ENCODE peak calls at places on chromosomes 4 and X, in seven cellular contexts. M, F, U, R, N, P and T are unnamed samples.

GRCh38 chrX:96027363-96027894 is 657.2 kb upstream of the DIAPH2 start:
- DNase-seq in R (no peak), F (no peak), U (peak), N (no peak), M (no peak), P (no peak), T (no peak)

GRCh38 chr4:159837071-159837470 is 734.2 kb downstream of the RAPGEF2 start:
- DNase-seq in U (no peak), N (no peak), R (no peak), P (no peak), M (no peak), F (peak), T (no peak)

GRCh38 chr4:98181815-98182214 is 38.5 kb upstream of the STPG2 start:
- DNase-seq in F (peak), P (no peak), U (peak), R (peak), N (no peak), M (peak), T (no peak)

GRCh38 chr4:56737666-56738065 is 56.6 kb upstream of the HOPX start:
- DNase-seq in F (no peak), N (no peak), R (no peak), U (no peak), P (no peak), M (no peak), T (no peak)

GRCh38 chrX:13716905-13717304 is 17.5 kb downstream of the TRAPPC2 start:
- DNase-seq in R (no peak), P (no peak), U (no peak), F (no peak), N (no peak), M (no peak), T (no peak)

GRCh38 chrX:154981116-154981411 is 41.5 kb downstream of the F8 start:
- DNase-seq in U (no peak), F (no peak), N (no peak), R (peak), P (no peak), M (no peak), T (no peak)

GRCh38 chr4:145230726-145231125 is 50.3 kb upstream of the OTUD4 start:
- DNase-seq in R (no peak), P (no peak), N (no peak), F (no peak), U (peak), M (no peak), T (no peak)

GRCh38 chr4:10033191-10033881 is 12.0 kb upstream of the SLC2A9 start:
- DNase-seq in R (no peak), P (no peak), N (no peak), U (peak), M (peak), F (no peak), T (no peak)

GRCh38 chr4:5640096-5640495 is 68.3 kb downstream of the EVC2 start:
- DNase-seq in F (no peak), U (no peak), N (no peak), M (no peak), P (no peak), R (no peak), T (no peak)

GRCh38 chrX:153804100-153804595 is 9.7 kb downstream of the SSR4 start:
- DNase-seq in U (no peak), R (no peak), P (no peak), F (no peak), N (no peak), M (no peak), T (no peak)

GRCh38 chr4:94936854-94937253 is 179.1 kb downstream of the BMPR1B start:
- DNase-seq in F (no peak), N (no peak), M (no peak), P (no peak), U (no peak), R (no peak), T (no peak)

GRCh38 chr4:111633663-111634266 is 511.5 kb upstream of the FAM241A start:
- DNase-seq in M (no peak), P (no peak), R (no peak), U (no peak), N (no peak), F (no peak), T (no peak)

GRCh38 chrX:12894074-12894691 is 12.2 kb upstream of the TLR8 start:
- DNase-seq in P (peak), N (no peak), R (peak), U (peak), M (peak), F (no peak), T (no peak)

GRCh38 chr4:183182873-183183725 is 84.0 kb downstream of the WWC2 start:
- DNase-seq in N (peak), M (peak), P (peak), F (peak), R (no peak), U (peak), T (peak)

GRCh38 chr4:15410750-15411149 is 17.1 kb upstream of the C1QTNF7 start:
- DNase-seq in P (no peak), R (no peak), N (no peak), F (no peak), U (peak), M (no peak), T (no peak)

GRCh38 chrX:70354726-70355125 is 64.8 kb downstream of the KIF4A start:
- DNase-seq in N (no peak), R (no peak), M (no peak), F (no peak), P (no peak), U (peak), T (no peak)

GRCh38 chr4:1232661-1233621 is 16.0 kb downstream of the CTBP1 start:
- DNase-seq in F (no peak), M (peak), N (no peak), R (no peak), U (peak), P (no peak), T (peak)

GRCh38 chrX:49137492-49137891 is 14.0 kb upstream of the GPKOW start:
- DNase-seq in M (no peak), N (no peak), F (no peak), P (no peak), U (peak), R (no peak), T (no peak)

GRCh38 chrX:4655743-4656142 is 942.3 kb upstream of the PRKX start:
- DNase-seq in N (no peak), F (no peak), M (no peak), P (no peak), U (no peak), R (no peak), T (no peak)

GRCh38 chrX:41499195-41499594 is 52.1 kb downstream of the NYX start:
- DNase-seq in U (no peak), R (no peak), M (no peak), F (no peak), N (no peak), P (no peak), T (no peak)

GRCh38 chr4:145183581-145183980 is 3.2 kb upstream of the OTUD4 start:
- DNase-seq in P (no peak), R (no peak), M (no peak), U (no peak), N (no peak), F (no peak), T (no peak)

GRCh38 chr4:130359537-130359936 is 1263.6 kb downstream of the C4orf33 start:
- DNase-seq in R (no peak), U (peak), P (no peak), F (peak), N (no peak), M (no peak), T (no peak)

GRCh38 chrX:2267890-2268289 is 232.9 kb downstream of the DHRSX start:
- DNase-seq in N (no peak), R (no peak), M (no peak), U (no peak), F (no peak), P (no peak), T (no peak)

GRCh38 chr4:41214158-41215146 is at the start of gene APBB2:
- DNase-seq in N (peak), P (peak), M (peak), F (peak), U (peak), R (peak), T (peak)

GRCh38 chr4:58587856-58588255 is 1477.7 kb upstream of the IGFBP7 start:
- DNase-seq in F (no peak), N (no peak), U (no peak), R (no peak), P (no peak), M (peak), T (no peak)

GRCh38 chr4:173932701-173933100 is 350.8 kb downstream of the FBXO8 start:
- DNase-seq in N (no peak), M (no peak), R (no peak), F (no peak), U (no peak), P (no peak), T (no peak)

GRCh38 chrX:6041630-6042029 is 187.0 kb downstream of the NLGN4X start:
- DNase-seq in N (no peak), R (no peak), F (peak), P (no peak), M (no peak), U (no peak), T (no peak)

GRCh38 chr4:20046179-20046578 is 205.5 kb upstream of the SLIT2 start:
- DNase-seq in R (no peak), N (no peak), M (no peak), P (no peak), U (no peak), F (no peak), T (no peak)

GRCh38 chrX:19544693-19545305 is 29.5 kb upstream of the MAP3K15 start:
- DNase-seq in N (no peak), F (peak), R (peak), U (peak), M (peak), P (peak), T (peak)

GRCh38 chr4:165364452-165365080 is 14.2 kb upstream of the CPE start:
- DNase-seq in P (no peak), N (no peak), M (peak), F (no peak), R (no peak), U (peak), T (no peak)

GRCh38 chr4:158776106-158776505 is 7.3 kb downstream of the FNIP2 start:
- DNase-seq in F (no peak), R (no peak), U (no peak), M (no peak), P (no peak), N (no peak), T (no peak)

GRCh38 chr4:8754634-8755589 is 116.7 kb downstream of the HMX1 start:
- DNase-seq in M (no peak), F (no peak), R (no peak), N (no peak), U (no peak), P (no peak), T (no peak)

GRCh38 chr4:1177274-1178141 is 5.1 kb upstream of the SPON2 start:
- DNase-seq in F (no peak), M (peak), P (no peak), U (no peak), R (no peak), N (peak), T (no peak)

GRCh38 chr4:91826186-91826585 is 477.6 kb upstream of the GRID2 start:
- DNase-seq in P (no peak), U (peak), N (no peak), R (no peak), F (peak), M (peak), T (no peak)

GRCh38 chr4:111208970-111209369 is 586.1 kb upstream of the PITX2 start:
- DNase-seq in P (peak), F (no peak), U (no peak), R (no peak), N (no peak), M (no peak), T (no peak)

GRCh38 chrX:65831268-65831667 is 163.8 kb downstream of the MSN start:
- DNase-seq in N (no peak), R (no peak), M (no peak), P (no peak), F (no peak), U (no peak), T (no peak)

GRCh38 chrX:11380187-11380586 is 87.0 kb downstream of the AMELX start:
- DNase-seq in F (no peak), N (no peak), P (no peak), M (peak), U (peak), R (no peak), T (no peak)

GRCh38 chr4:111689214-111689613 is 456.0 kb upstream of the FAM241A start:
- DNase-seq in R (no peak), F (peak), M (peak), U (peak), P (no peak), N (peak), T (no peak)

GRCh38 chrX:2954541-2954940 is 25.4 kb upstream of the ARSD start:
- DNase-seq in U (no peak), F (no peak), M (peak), P (no peak), R (no peak), N (no peak), T (no peak)